ENCODE peak calls at places on chromosomes 11 and 22, in ten cellular contexts. K is PC-3, O is AG09319, A is HFF-Myc, Q is foreskin fibroblast, V is lower leg skin, T is Calu3, D is MCF 10A, F is pancreas, G is adrenal gland. Z is an unnamed sample.
A peak's percentile ranks its signal among the peaks of the same experiment; 100 is the strongest.

GRCh38 chr11:111944139-111944538 is 7.0 kb downstream of the DIXDC1 start:
- DNase-seq in G (no peak), O (peak; percentile 34), F (no peak), D (peak; percentile 80), Q (peak; percentile 92), V (no peak), T (no peak), A (no peak), K (peak; percentile 37), Z (no peak)

GRCh38 chr11:29395555-29396072 is 621.2 kb downstream of the KCNA4 start:
- DNase-seq in G (no peak), A (no peak), O (no peak), D (no peak), Q (no peak), T (no peak), F (no peak), K (no peak), V (no peak), Z (no peak)

GRCh38 chr11:124113890-124114289 is 1.4 kb upstream of the VWA5A start:
- DNase-seq in K (no peak), V (no peak), F (no peak), O (no peak), T (no peak), Q (peak; percentile 58), G (peak; percentile 7), A (no peak), D (no peak), Z (no peak)

GRCh38 chr11:78295991-78296930 is 107.5 kb downstream of the USP35 start:
- DNase-seq in Q (no peak), K (no peak), O (no peak), T (peak; percentile 7), A (no peak), G (no peak), F (no peak), D (no peak), V (no peak), Z (no peak)

GRCh38 chr11:33319965-33320813 is 63.0 kb downstream of the HIPK3 start:
- DNase-seq in V (no peak), A (no peak), K (no peak), T (no peak), G (no peak), D (no peak), O (no peak), F (no peak), Q (no peak), Z (no peak)

GRCh38 chr22:41197808-41198585 is 7.1 kb upstream of the L3MBTL2 start:
- DNase-seq in D (no peak), A (no peak), T (peak; percentile 66), V (no peak), K (peak; percentile 27), O (no peak), F (peak; percentile 53), G (peak; percentile 45), Q (peak; percentile 66), Z (no peak)

GRCh38 chr11:134997652-134998320 is 585.7 kb upstream of the B3GAT1 start:
- DNase-seq in G (no peak), O (no peak), K (no peak), A (no peak), Q (no peak), D (no peak), T (no peak), V (peak; percentile 74), F (no peak), Z (no peak)

GRCh38 chr11:13386567-13386966 is 76.5 kb downstream of the BTBD10 start:
- DNase-seq in Q (no peak), O (no peak), T (no peak), G (no peak), V (no peak), A (no peak), F (no peak), K (no peak), D (no peak), Z (no peak)

GRCh38 chr11:128607819-128608218 is 20.5 kb upstream of the ETS1 start:
- DNase-seq in A (no peak), G (no peak), T (no peak), F (no peak), Q (no peak), K (peak; percentile 19), D (no peak), V (no peak), O (no peak), Z (no peak)

GRCh38 chr11:128604723-128605122 is 17.4 kb upstream of the ETS1 start:
- DNase-seq in K (no peak), V (no peak), G (no peak), A (no peak), T (no peak), F (no peak), O (no peak), D (no peak), Q (no peak), Z (no peak)

GRCh38 chr11:128603003-128603715 is 15.8 kb upstream of the ETS1 start:
- DNase-seq in F (no peak), G (no peak), A (no peak), Q (no peak), K (no peak), O (no peak), V (no peak), D (no peak), T (no peak), Z (no peak)

GRCh38 chr11:128599729-128600128 is 12.4 kb upstream of the ETS1 start:
- DNase-seq in O (no peak), G (no peak), Q (peak; percentile 66), F (no peak), T (no peak), K (peak; percentile 82), V (no peak), D (no peak), A (no peak), Z (no peak)

DNA sequence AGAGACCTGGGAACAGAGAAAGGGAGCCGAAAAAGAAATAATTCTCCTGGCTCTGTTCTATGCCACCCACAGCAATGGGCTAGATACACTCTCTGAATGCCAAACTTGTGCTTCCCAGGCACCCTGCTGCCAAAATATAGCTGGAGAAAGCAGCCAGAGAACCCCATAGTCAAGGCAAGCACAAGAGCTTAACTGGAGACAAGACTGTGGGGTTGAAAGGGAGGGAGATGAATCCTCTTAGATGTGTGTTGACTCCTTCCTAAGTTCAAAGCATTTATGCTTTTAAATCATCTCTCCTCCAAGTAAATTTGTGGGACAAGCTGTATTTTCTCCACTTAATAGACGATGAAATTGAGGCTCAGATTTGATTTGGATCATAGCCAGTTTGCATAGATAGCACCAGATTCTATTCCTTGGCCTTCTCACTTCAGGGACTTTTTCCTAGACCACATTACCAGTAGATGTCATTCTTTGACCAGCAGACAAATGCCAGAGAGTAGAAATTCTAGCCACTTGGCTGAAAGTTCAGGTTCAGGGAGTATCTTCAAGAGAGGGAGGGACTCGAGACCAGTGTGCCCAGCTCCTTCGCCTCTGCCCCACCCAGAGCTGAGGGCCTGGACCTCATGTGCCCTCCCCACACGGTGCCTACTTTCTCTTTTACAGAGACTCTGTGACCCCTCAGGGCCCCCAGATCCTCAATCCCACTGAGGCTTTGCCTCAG is 16.6 kb upstream of the ETS1 start:
- DNase-seq in V (no peak), T (no peak), Q (no peak), A (no peak), O (no peak), K (no peak), D (no peak), F (no peak), G (no peak), Z (no peak)
- TF ChIP-seq CTCF in V (no peak), T (no peak), Q (no peak), A (no peak), O (no peak), K (peak; percentile 8), D (no peak), F (no peak), G (no peak), Z (peak; percentile 34)

GRCh38 chr22:20988573-20989322 is 6.7 kb downstream of the LZTR1 start:
- DNase-seq in A (no peak), O (no peak), V (no peak), F (no peak), K (no peak), Q (no peak), T (no peak), G (no peak), D (no peak), Z (no peak)
- TF ChIP-seq CTCF in A (no peak), O (no peak), V (no peak), F (no peak), K (no peak), Q (no peak), T (no peak), G (no peak), D (no peak), Z (no peak)

GRCh38 chr11:73197348-73197747 is 20.7 kb upstream of the P2RY2 start:
- DNase-seq in D (no peak), F (no peak), A (no peak), O (no peak), V (peak; percentile 52), T (no peak), Q (no peak), G (no peak), K (peak; percentile 53), Z (no peak)

GRCh38 chr11:73194034-73194507 is 24.0 kb upstream of the P2RY2 start:
- DNase-seq in A (no peak), D (no peak), T (no peak), K (no peak), V (peak; percentile 76), F (no peak), G (no peak), O (no peak), Q (no peak), Z (no peak)

GRCh38 chr11:73196576-73196975 is 21.5 kb upstream of the P2RY2 start:
- DNase-seq in T (no peak), D (no peak), O (no peak), K (no peak), G (no peak), Q (no peak), V (peak; percentile 31), F (no peak), A (no peak), Z (no peak)

GRCh38 chr11:73194593-73194992 is 23.5 kb upstream of the P2RY2 start:
- DNase-seq in T (peak; percentile 49), F (no peak), Q (no peak), D (peak; percentile 69), A (no peak), V (peak; percentile 86), G (no peak), O (no peak), K (peak; percentile 96), Z (no peak)

GRCh38 chr11:73195191-73196007 is 22.7 kb upstream of the P2RY2 start:
- DNase-seq in K (peak; percentile 99), A (no peak), V (peak; percentile 77), T (peak; percentile 45), Q (peak; percentile 13), D (peak; percentile 89), F (no peak), O (no peak), G (peak; percentile 58), Z (no peak)
- TF ChIP-seq CTCF in K (peak; percentile 56), A (no peak), V (no peak), T (no peak), Q (no peak), D (no peak), F (no peak), O (no peak), G (no peak), Z (no peak)

DNA sequence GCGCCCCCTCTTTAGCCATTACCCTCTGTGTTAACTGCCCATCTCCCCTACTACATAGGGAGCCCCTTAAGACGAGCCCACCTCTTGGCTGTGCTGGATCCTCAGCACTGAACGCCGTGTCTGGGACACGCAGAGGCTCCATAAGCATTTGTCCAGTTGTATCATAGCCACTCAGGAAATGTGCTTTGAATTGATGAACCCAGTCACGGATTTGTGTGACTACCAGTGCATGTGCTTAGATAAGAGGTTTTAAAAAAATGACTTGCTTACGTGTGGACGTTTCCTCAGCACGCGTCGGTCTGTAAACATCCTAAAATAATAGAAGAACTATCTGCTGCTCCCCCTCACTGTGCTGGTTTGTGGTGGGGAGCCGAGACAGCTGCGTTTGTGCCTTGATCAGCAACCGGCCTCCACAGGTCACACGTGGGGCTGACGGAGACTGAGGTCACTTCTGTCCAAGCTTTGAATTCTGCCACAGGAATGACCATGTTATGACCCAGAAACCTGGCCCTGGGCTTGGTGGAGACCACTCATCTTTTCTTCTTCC is 4.2 kb downstream of the MICAL2 start:
- DNase-seq in V (no peak), D (no peak), G (peak; percentile 43), Q (no peak), K (no peak), O (no peak), T (no peak), A (no peak), F (no peak), Z (no peak)
- TF ChIP-seq CTCF in V (no peak), D (no peak), G (no peak), Q (no peak), K (no peak), O (no peak), T (no peak), A (no peak), F (no peak), Z (no peak)

Z was measured in GM20000.